ENCODE peak calls at places on chromosome 7, in five cellular contexts. L is IMR-90, C is epithelial cell of esophagus, F is choroid plexus epithelial cell, N is psoas muscle. S is an unnamed sample.

GRCh38 chr7:151762501-151763245 is 114.2 kb downstream of the PRKAG2 start:
- DNase-seq in L (no peak), C (no peak), F (no peak), N (peak; percentile 24), S (no peak)

GRCh38 chr7:13407911-13408310 is 581.6 kb downstream of the ETV1 start:
- DNase-seq in L (no peak), C (no peak), F (no peak), N (no peak), S (no peak)

GRCh38 chr7:51040777-51041176 is 258.1 kb upstream of the GRB10 start:
- DNase-seq in L (no peak), C (no peak), F (peak; percentile 35), N (no peak), S (peak; percentile 79)

GRCh38 chr7:137642467-137642866 is 204.3 kb downstream of the DGKI start:
- DNase-seq in L (peak; percentile 69), C (peak; percentile 50), F (peak; percentile 15), N (no peak), S (peak; percentile 12)

GRCh38 chr7:122528879-122529481 is 169.9 kb downstream of the RNF133 start:
- DNase-seq in L (peak; percentile 37), C (peak; percentile 57), F (peak; percentile 75), N (no peak), S (peak; percentile 60)

GRCh38 chr7:142420554-142421362 is 162.9 kb upstream of the PRSS58 start:
- DNase-seq in L (peak; percentile 57), C (peak; percentile 29), F (peak; percentile 65), N (no peak), S (peak; percentile 50)

GRCh38 chr7:92875719-92876118 is 39.3 kb upstream of the CDK6 start:
- DNase-seq in L (peak; percentile 21), C (peak; percentile 95), F (peak; percentile 26), N (no peak), S (peak; percentile 50)

GRCh38 chr7:150379590-150380379 is 655 bp downstream of the ZNF775 start:
- DNase-seq in L (no peak), C (peak; percentile 22), F (no peak), N (no peak), S (no peak)

GRCh38 chr7:106812027-106812643 is 52.9 kb upstream of the PIK3CG start:
- DNase-seq in L (no peak), C (no peak), F (no peak), N (peak; percentile 52), S (no peak)

GRCh38 chr7:135245826-135246825 is 12.5 kb downstream of the STRA8 start:
- DNase-seq in L (no peak), C (no peak), F (no peak), N (no peak), S (no peak)

GRCh38 chr7:122618603-122619189 is 80.2 kb downstream of the RNF133 start:
- DNase-seq in L (no peak), C (no peak), F (no peak), N (no peak), S (no peak)

GRCh38 chr7:30788640-30789333 is 17.6 kb downstream of the MINDY4 start:
- DNase-seq in L (no peak), C (no peak), F (no peak), N (no peak), S (no peak)

GRCh38 chr7:129781128-129781855 is 169.8 kb downstream of the NRF1 start:
- DNase-seq in L (no peak), C (no peak), F (no peak), N (no peak), S (no peak)

GRCh38 chr7:20790273-20790842 is 3.7 kb upstream of the SP8 start:
- DNase-seq in L (no peak), C (no peak), F (no peak), N (no peak), S (no peak)
- H3K4me3 ChIP-seq in L (no peak overlapping the region), C (no peak overlapping the region), F (no peak overlapping the region), N (no peak overlapping the region), S (no peak overlapping the region)

DNA sequence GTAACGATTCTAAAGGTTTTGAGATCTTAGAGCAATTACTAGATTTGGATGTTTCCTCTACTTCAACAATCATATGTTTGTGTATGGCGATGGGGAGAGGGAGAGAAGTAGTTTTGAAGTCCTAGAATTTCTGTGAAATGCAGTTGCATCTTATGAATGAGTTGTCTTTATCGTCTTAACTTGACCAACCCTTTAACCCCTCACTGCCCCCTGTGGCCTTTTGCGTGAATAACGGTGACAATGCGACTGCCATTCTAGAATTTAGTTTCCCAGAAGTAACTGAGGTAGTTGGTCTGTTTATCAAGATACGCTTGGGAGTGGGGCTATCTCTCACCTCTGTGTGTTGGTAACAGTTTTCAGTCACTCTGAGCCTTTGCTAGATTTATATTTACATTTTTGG is 204.6 kb downstream of the HDAC9 start:
- DNase-seq in L (no peak), C (no peak), F (no peak), N (no peak), S (no peak)
- TF ChIP-seq CTCF in L (no peak), C (no peak), F (no peak), N (no peak), S (no peak)

DNA sequence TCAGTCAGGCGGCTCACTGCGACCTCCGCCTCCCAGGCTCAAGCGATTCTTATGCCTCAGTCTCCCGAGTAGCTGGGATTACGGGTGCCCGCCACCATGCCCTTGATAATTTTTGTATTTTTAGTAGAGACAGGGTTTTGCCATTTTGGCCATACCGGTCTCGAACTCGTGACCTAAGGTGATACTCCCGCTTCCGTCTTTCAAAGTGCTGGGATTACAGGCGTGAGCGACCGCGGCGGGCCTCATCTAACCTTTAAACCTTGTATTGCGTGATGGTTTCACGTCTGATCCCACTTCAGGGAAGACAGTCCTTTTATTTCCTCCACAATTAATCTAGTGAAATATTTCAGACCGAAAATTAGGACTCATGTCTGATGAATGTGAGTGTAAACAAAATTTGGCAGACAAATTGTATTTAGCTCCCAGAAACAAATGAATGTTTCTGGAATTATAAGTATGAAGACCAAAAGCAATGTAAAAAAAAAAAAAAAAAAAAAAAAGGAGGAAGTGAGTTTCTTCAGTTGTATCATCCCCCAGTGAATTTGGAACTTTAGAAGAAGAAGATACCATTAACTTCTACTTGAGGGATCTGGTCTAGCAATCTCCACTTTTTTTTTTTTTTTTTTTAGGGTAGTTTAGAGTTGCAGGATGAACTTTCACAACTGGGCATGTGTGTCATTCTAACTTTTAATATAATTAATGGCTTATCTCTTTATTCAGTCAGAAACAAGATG is 1.6 kb downstream of the NUP42 start:
- DNase-seq in L (no peak), C (no peak), F (no peak), N (no peak), S (no peak)
- H3K4me3 ChIP-seq in L (no peak overlapping the region), C (peak overlapping the region; percentile 93), F (peak overlapping the region; percentile 96), N (peak overlapping the region; percentile 93), S (peak overlapping the region; percentile 70)

GRCh38 chr7:97418312-97418711 is 300.8 kb downstream of the SDHAF3 start:
- DNase-seq in L (no peak), C (no peak), F (no peak), N (no peak), S (no peak)
- TF ChIP-seq CTCF in L (no peak), C (no peak), F (no peak), N (no peak), S (no peak)

GRCh38 chr7:98834949-98835348 is 34.9 kb downstream of the TMEM130 start:
- DNase-seq in L (no peak), C (no peak), F (no peak), N (no peak), S (no peak)

GRCh38 chr7:98840096-98840495 is 29.7 kb downstream of the TMEM130 start:
- DNase-seq in L (no peak), C (no peak), F (no peak), N (no peak), S (no peak)

GRCh38 chr7:98840604-98841508 is 29.0 kb downstream of the TMEM130 start:
- DNase-seq in L (peak; percentile 27), C (no peak), F (peak; percentile 23), N (no peak), S (peak; percentile 33)

GRCh38 chr7:98837632-98837972 is 32.2 kb downstream of the TMEM130 start:
- DNase-seq in L (no peak), C (no peak), F (no peak), N (no peak), S (no peak)

DNA sequence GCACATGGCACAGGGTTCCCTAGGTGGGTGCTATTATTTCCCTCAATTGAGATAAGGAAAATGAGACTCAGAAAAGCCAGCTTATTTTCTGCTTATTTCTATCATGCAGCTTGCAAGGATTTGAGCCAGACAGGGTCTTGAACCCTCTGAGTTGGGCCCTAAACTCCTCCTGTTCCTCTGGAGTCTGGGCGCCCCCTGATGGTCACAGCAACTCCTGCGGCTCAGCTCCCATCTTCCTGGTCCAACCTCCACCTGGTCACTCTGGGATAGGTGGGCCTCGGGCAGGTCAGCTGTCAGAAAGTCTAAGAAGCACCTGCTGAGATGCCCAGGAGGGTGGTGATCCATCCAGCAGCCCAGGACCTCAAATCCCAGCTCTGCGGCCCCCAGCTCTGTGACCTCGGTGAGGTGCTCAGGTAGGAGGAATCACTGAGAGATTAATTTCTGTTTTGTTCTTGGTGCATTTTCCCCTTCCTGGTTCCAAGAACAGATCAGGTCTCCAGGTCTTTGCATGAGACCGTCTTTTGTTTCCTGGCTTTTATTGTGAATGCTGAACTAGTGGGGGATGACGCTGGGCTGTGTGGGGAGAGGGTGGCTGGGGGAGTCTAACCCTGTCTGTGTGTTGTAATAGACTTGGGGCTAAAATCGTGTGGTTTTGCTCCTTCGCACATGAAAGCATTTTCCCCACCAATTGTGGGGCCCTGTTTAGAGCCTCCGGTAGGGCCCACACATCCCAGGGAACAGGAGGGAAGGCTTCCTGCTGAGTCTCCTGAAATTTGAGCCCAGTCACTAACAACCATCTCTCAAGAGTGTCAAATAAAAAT is 32.8 kb downstream of the TMEM130 start:
- DNase-seq in L (peak; percentile 28), C (peak; percentile 45), F (peak; percentile 52), N (no peak), S (peak; percentile 42)
- H3K4me3 ChIP-seq in L (no peak overlapping the region), C (no peak overlapping the region), F (no peak overlapping the region), N (no peak overlapping the region), S (no peak overlapping the region)

GRCh38 chr7:82015751-82016150 is 245.9 kb upstream of the HGF start:
- DNase-seq in L (peak; percentile 17), C (peak; percentile 74), F (peak; percentile 47), N (no peak), S (no peak)

GRCh38 chr7:82019538-82019937 is 249.7 kb upstream of the HGF start:
- DNase-seq in L (no peak), C (no peak), F (no peak), N (no peak), S (no peak)

GRCh38 chr7:82020076-82020475 is 250.2 kb upstream of the HGF start:
- DNase-seq in L (no peak), C (no peak), F (no peak), N (no peak), S (no peak)

GRCh38 chr7:82018226-82018625 is 248.4 kb upstream of the HGF start:
- DNase-seq in L (peak; percentile 19), C (no peak), F (peak; percentile 33), N (no peak), S (no peak)

GRCh38 chr7:82017334-82017943 is 247.6 kb upstream of the HGF start:
- DNase-seq in L (peak; percentile 65), C (peak; percentile 49), F (peak; percentile 65), N (no peak), S (peak; percentile 44)
- TF ChIP-seq CTCF in L (peak; percentile 75), C (peak; percentile 59), F (peak; percentile 61), N (peak; percentile 41), S (peak; percentile 60)

DNA sequence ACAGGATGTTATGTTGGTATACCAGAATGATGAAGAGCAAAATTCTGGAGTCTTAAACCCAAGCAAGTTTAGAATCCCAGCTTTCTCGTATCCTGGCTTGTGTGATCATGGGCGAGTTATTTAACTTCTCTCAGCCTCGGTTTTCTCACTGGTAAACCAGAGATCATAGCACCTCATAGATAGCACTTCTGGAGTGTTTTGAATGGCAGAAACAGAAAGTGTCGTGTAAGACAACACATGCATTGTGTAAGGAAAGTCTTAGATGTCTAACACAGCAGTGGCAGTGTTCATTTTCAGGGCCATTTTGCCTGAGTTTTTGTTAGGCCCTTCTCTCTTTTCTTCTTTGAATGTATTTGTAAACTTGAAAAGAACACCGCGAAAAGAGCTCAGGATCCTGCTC is 465.1 kb downstream of the AUTS2 start:
- DNase-seq in L (no peak), C (no peak), F (no peak), N (no peak), S (no peak)
- H3K4me3 ChIP-seq in L (no peak overlapping the region), C (no peak overlapping the region), F (no peak overlapping the region), N (no peak overlapping the region), S (no peak overlapping the region)